ENCODE peak calls at places on chromosomes 6 and 20, in eight cellular contexts. M, I, L, P, H, G, Y and O are unnamed samples.

GRCh38 chr6:35919085-35919826 is 1.6 kb downstream of the SRPK1 start:
- DNase-seq in L (no peak), G (peak), M (no peak), H (no peak), I (peak), Y (no peak), P (no peak), O (peak)

GRCh38 chr6:113630738-113631535 is 226.2 kb upstream of the MARCKS start:
- DNase-seq in M (no peak), I (peak), G (no peak), H (peak), P (no peak), Y (no peak), L (no peak), O (peak)

GRCh38 chr6:107736713-107737396 is 87.3 kb downstream of the SCML4 start:
- DNase-seq in I (no peak), M (no peak), G (no peak), H (no peak), L (no peak), Y (no peak), P (no peak), O (no peak)

GRCh38 chr20:53750827-53751393 is 157.3 kb upstream of the ZNF217 start:
- DNase-seq in G (no peak), H (peak), L (no peak), P (peak), M (no peak), Y (no peak), I (peak), O (peak)

GRCh38 chr6:22062807-22063408 is 233.9 kb downstream of the PRL start:
- DNase-seq in L (no peak), M (peak), Y (no peak), G (no peak), H (no peak), I (no peak), P (no peak), O (no peak)

GRCh38 chr20:4885877-4886276 is 115.4 kb downstream of the SLC23A2 start:
- DNase-seq in M (no peak), P (no peak), G (no peak), L (no peak), I (no peak), Y (no peak), H (no peak), O (no peak)

GRCh38 chr20:2150660-2151059 is 49.0 kb downstream of the STK35 start:
- DNase-seq in P (no peak), Y (no peak), L (no peak), I (no peak), G (no peak), M (no peak), H (no peak), O (no peak)

GRCh38 chr6:89895273-89895874 is 1.1 kb downstream of the GJA10 start:
- DNase-seq in G (peak), H (peak), Y (no peak), L (no peak), P (no peak), I (peak), M (no peak), O (peak)

GRCh38 chr6:25360611-25361010 is 81.4 kb downstream of the CARMIL1 start:
- DNase-seq in L (no peak), P (peak), M (no peak), Y (no peak), H (peak), G (no peak), I (peak), O (peak)

GRCh38 chr6:156582509-156582992 is 194.6 kb upstream of the ARID1B start:
- DNase-seq in M (no peak), I (no peak), P (no peak), Y (no peak), G (no peak), L (no peak), H (no peak), O (no peak)

GRCh38 chr6:109117346-109118035 is 22.2 kb downstream of the CEP57L1 start:
- DNase-seq in M (no peak), Y (peak), L (no peak), P (no peak), G (no peak), I (no peak), H (no peak), O (no peak)

GRCh38 chr20:5928831-5929715 is 21.3 kb downstream of the TRMT6 start:
- DNase-seq in I (no peak), H (no peak), G (no peak), Y (no peak), P (no peak), M (no peak), L (no peak), O (no peak)

GRCh38 chr20:22752324-22752723 is 168.0 kb upstream of the FOXA2 start:
- DNase-seq in H (no peak), P (no peak), L (no peak), G (no peak), I (no peak), Y (no peak), M (no peak), O (no peak)

GRCh38 chr6:136593748-136594490 is 43.7 kb upstream of the MAP7 start:
- DNase-seq in H (peak), I (peak), Y (no peak), G (no peak), L (no peak), P (peak), M (no peak), O (peak)

GRCh38 chr6:91659881-91660280 is 1073.0 kb upstream of the MAP3K7 start:
- DNase-seq in L (no peak), M (no peak), P (no peak), H (no peak), G (no peak), Y (no peak), I (no peak), O (no peak)

GRCh38 chr6:89928604-89929003 is 34.3 kb downstream of the GJA10 start:
- DNase-seq in L (no peak), M (no peak), Y (no peak), P (no peak), H (peak), G (no peak), I (no peak), O (peak)

GRCh38 chr6:16438677-16439615 is 200.6 kb downstream of the GMPR start:
- DNase-seq in Y (no peak), P (no peak), M (no peak), L (no peak), I (peak), G (peak), H (peak), O (peak)

GRCh38 chr6:14444296-14444993 is 326.9 kb downstream of the CD83 start:
- DNase-seq in P (no peak), I (no peak), H (no peak), M (no peak), Y (no peak), L (no peak), G (no peak), O (no peak)

GRCh38 chr6:144898741-144899140 is 613.6 kb downstream of the UTRN start:
- DNase-seq in H (peak), G (no peak), M (no peak), L (no peak), I (no peak), Y (no peak), P (no peak), O (no peak)

GRCh38 chr20:41308290-41308691 is 9.2 kb downstream of the ZHX3 start:
- DNase-seq in M (no peak), G (peak), I (peak), P (no peak), L (no peak), H (peak), Y (no peak), O (peak)

GRCh38 chr20:20360464-20360863 is 7.4 kb upstream of the INSM1 start:
- DNase-seq in P (peak), M (no peak), G (peak), L (peak), Y (peak), I (peak), H (peak), O (peak)

GRCh38 chr6:5507056-5507722 is 245.9 kb downstream of the FARS2 start:
- DNase-seq in I (no peak), H (no peak), G (no peak), L (no peak), P (no peak), Y (no peak), M (no peak), O (no peak)

GRCh38 chr6:117483004-117483644 is 650 bp downstream of the DCBLD1 start:
- DNase-seq in P (no peak), M (peak), Y (peak), H (no peak), L (no peak), I (peak), G (peak), O (peak)

GRCh38 chr20:20450461-20451027 is 82.6 kb downstream of the INSM1 start:
- DNase-seq in G (no peak), Y (no peak), M (no peak), H (peak), L (no peak), P (no peak), I (peak), O (peak)

GRCh38 chr6:35146453-35146852 is 5.3 kb upstream of the TCP11 start:
- DNase-seq in P (no peak), I (peak), L (no peak), H (peak), G (peak), Y (peak), M (no peak), O (peak)

GRCh38 chr6:68473433-68474210 is 161.5 kb upstream of the ADGRB3 start:
- DNase-seq in P (no peak), Y (no peak), M (no peak), G (no peak), I (peak), H (no peak), L (no peak), O (peak)

GRCh38 chr6:167311286-167311685 is 13.6 kb upstream of the TTLL2 start:
- DNase-seq in H (no peak), P (no peak), M (no peak), I (no peak), Y (no peak), L (no peak), G (no peak), O (no peak)

GRCh38 chr6:169800116-169800667 is 48.8 kb downstream of the ERMARD start:
- DNase-seq in H (peak), I (peak), G (no peak), M (no peak), Y (peak), L (no peak), P (no peak), O (peak)

GRCh38 chr6:101079696-101080270 is 198.7 kb upstream of the ASCC3 start:
- DNase-seq in H (no peak), P (no peak), Y (no peak), G (no peak), I (no peak), M (no peak), L (no peak), O (no peak)

GRCh38 chr6:111605100-111605748 is 454 bp downstream of the TRAF3IP2 start:
- DNase-seq in P (peak), G (peak), I (peak), M (peak), Y (peak), H (peak), L (no peak), O (peak)

GRCh38 chr20:64219202-64219601 is 36.3 kb upstream of the PCMTD2 start:
- DNase-seq in M (no peak), H (no peak), P (no peak), I (peak), G (no peak), Y (no peak), L (no peak), O (no peak)

GRCh38 chr6:47484616-47485015 is 7.0 kb downstream of the CD2AP start:
- DNase-seq in G (no peak), Y (no peak), P (peak), H (peak), M (no peak), L (no peak), I (peak), O (peak)

GRCh38 chr6:19714415-19715165 is 122.6 kb upstream of the ID4 start:
- DNase-seq in L (no peak), G (no peak), I (no peak), M (no peak), P (no peak), H (no peak), Y (no peak), O (peak)

GRCh38 chr6:79413562-79414002 is 123.6 kb downstream of the LCA5 start:
- DNase-seq in I (peak), H (peak), P (no peak), Y (no peak), G (no peak), M (no peak), L (no peak), O (peak)
- H3K4me3 ChIP-seq in I (no peak), H (no peak), P (no peak), Y (no peak), G (no peak), M (no peak), L (no peak), O (no peak)

DNA sequence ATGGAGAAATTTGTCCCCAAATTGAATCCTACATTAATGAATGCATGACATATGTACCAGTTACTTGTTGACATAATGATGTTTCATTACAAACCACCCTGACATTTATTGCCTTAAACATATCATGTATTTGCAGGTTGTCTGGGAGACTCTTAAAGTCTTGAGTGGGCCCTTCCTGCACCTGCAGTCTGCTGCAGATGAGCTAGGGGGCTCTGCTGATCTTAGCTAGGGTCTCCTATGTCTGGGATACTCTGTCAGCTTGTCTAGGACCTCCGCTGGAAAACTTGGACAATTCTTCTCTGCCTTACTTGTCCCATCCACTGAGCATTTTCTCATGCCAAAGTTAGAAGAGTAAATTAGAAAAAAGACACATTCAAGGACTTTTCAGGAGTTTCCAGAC is 581.6 kb downstream of the HAO1 start:
- DNase-seq in H (no peak), Y (no peak), L (no peak), P (no peak), I (no peak), G (no peak), M (no peak), O (no peak)
- TF ChIP-seq CTCF in H (peak), Y (no peak), L (no peak), P (no peak), I (no peak), G (no peak), M (no peak), O (peak)

GRCh38 chr20:36645998-36646397 is at the start of gene SLA2:
- DNase-seq in I (no peak), M (no peak), G (no peak), L (no peak), P (no peak), H (no peak), Y (peak), O (no peak)

GRCh38 chr20:36644713-36645109 is 1.3 kb downstream of the SLA2 start:
- DNase-seq in L (no peak), G (no peak), I (no peak), M (no peak), H (no peak), P (no peak), Y (no peak), O (no peak)

GRCh38 chr20:36642136-36642535 is 3.9 kb downstream of the SLA2 start:
- DNase-seq in Y (no peak), L (no peak), P (no peak), M (no peak), G (peak), H (no peak), I (no peak), O (no peak)

GRCh38 chr20:36645353-36645752 is 643 bp downstream of the SLA2 start:
- DNase-seq in G (no peak), P (no peak), L (no peak), H (no peak), M (no peak), Y (no peak), I (no peak), O (no peak)

DNA sequence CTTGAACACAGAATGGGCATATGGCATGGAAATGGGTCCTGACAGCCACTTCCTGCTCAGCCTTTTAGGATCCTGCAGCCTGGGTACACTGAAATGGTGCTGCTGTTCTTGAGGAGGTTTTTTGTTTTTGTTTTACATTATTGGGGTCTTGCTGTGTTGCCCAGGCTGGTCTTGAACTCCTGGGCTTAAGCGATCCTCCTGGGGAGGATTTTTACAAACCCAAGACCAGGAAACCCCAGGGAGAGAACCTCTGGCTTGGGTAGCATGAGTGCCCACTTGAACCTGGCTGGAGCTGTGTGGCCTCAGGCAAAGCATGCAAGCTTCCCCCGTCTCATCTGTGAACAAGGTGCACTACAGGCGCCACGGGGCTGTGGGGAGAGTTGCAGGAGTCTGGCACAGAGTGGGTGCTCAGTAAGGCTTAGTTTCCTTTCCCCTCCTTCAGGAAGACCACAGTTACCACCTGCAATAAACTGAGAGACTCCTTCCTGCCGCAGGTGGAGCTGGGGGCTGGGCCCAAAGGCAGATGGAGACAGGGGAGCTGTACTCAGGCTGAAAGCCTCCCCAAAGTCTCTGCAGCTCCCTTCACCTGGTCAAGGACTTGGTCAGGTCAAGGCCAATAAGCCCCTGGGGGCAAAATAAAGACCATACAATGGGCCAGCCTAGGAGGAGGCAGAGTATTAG is 1.8 kb downstream of the SLA2 start:
- DNase-seq in Y (no peak), M (no peak), I (no peak), P (no peak), L (no peak), G (no peak), H (no peak), O (no peak)
- H3K4me3 ChIP-seq in Y (no peak), M (no peak), I (no peak), P (no peak), L (no peak), G (no peak), H (no peak), O (no peak)

DNA sequence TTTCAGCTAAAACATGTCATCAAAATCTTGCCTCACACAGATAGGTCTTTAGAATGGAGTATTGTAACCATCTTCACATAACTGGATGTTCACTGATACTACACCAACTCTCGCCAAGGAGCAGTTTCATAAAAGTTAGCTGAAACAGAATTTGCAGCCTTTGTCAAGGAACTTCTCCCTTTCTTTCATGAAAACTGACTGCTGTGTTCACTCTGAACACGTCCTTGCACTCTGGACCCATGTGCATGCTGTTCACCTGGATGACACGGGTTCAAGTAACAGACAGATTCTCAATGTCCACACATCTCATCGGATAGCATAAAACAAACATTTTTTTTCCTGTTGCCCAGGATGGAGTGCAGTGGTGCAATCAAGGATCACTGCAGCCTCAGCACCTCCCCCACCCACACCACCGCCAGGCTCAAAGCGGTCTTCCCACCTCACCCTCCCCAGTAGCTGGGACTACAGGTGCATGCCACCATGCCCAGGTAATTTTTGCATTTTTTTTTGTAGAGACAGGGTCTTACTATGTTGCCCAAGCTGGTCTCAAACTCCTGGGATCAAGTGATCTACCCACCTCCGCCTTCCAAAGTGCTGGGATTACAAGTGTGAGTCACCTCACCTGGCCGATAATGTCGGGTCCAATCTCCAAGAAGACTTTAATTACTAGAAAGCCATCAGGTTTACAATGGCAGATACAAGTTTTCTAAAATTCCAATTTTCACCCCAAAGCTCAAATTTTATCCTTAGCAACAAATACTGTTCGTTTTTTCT is 9.4 kb downstream of the DIDO1 start:
- DNase-seq in L (no peak), G (no peak), I (no peak), P (no peak), M (no peak), H (no peak), Y (no peak), O (no peak)
- TF ChIP-seq CTCF in L (no peak), G (no peak), I (no peak), P (no peak), M (no peak), H (no peak), Y (no peak), O (no peak)

GRCh38 chr6:33189625-33190024 is 2.6 kb downstream of the COL11A2 start:
- DNase-seq in I (no peak), G (no peak), H (no peak), L (no peak), P (no peak), Y (no peak), M (no peak), O (no peak)

GRCh38 chr6:33192671-33193602 is 670 bp upstream of the COL11A2 start:
- DNase-seq in P (no peak), L (no peak), M (peak), H (no peak), Y (no peak), G (no peak), I (peak), O (no peak)

GRCh38 chr6:33192105-33192646 is at the start of gene COL11A2:
- DNase-seq in L (no peak), Y (no peak), G (no peak), M (no peak), P (no peak), H (no peak), I (no peak), O (no peak)

GRCh38 chr6:33190504-33191107 is 1.7 kb downstream of the COL11A2 start:
- DNase-seq in P (no peak), Y (no peak), L (no peak), H (no peak), G (no peak), I (no peak), M (no peak), O (no peak)

GRCh38 chr6:33191383-33192104 is 723 bp downstream of the COL11A2 start:
- DNase-seq in Y (no peak), I (no peak), M (no peak), P (no peak), G (no peak), L (no peak), H (no peak), O (no peak)
- H3K4me3 ChIP-seq in Y (no peak), I (no peak), M (no peak), P (no peak), G (no peak), L (no peak), H (no peak), O (no peak)